ENCODE peak calls at places on chromosomes 7 and 10, in five cellular contexts. D, K, T, O and E are unnamed samples.

GRCh38 chr7:113086431-113086888 is at the start of gene GPR85:
- DNase-seq in D (peak), K (peak), T (no peak), O (peak), E (peak)

GRCh38 chr7:1510780-1511154 is 6.6 kb upstream of the INTS1 start:
- DNase-seq in D (no peak), K (no peak), T (no peak), O (no peak), E (no peak)

GRCh38 chr7:25894902-25895791 is 256.9 kb upstream of the NFE2L3 start:
- DNase-seq in D (no peak), K (peak), T (no peak), O (peak), E (peak)

GRCh38 chr10:12333382-12334185 is 15.8 kb upstream of the CAMK1D start:
- DNase-seq in D (peak), K (peak), T (peak), O (peak), E (peak)

GRCh38 chr7:78279035-78279434 is 480.5 kb downstream of the PHTF2 start:
- DNase-seq in D (peak), K (no peak), T (no peak), O (no peak), E (no peak)

GRCh38 chr10:43278216-43278615 is 11.4 kb upstream of the RASGEF1A start:
- DNase-seq in D (no peak), K (no peak), T (no peak), O (no peak), E (no peak)

GRCh38 chr10:27153855-27154198 is 357 bp downstream of the YME1L1 start:
- DNase-seq in D (peak), K (no peak), T (no peak), O (no peak), E (no peak)

GRCh38 chr10:77675347-77675746 is 37.7 kb upstream of the KCNMA1 start:
- DNase-seq in D (no peak), K (no peak), T (no peak), O (no peak), E (no peak)

GRCh38 chr7:34750209-34750608 is 92.2 kb downstream of the NPSR1 start:
- DNase-seq in D (no peak), K (no peak), T (no peak), O (no peak), E (no peak)

GRCh38 chr7:85554294-85554877 is 367.5 kb upstream of the SEMA3D start:
- DNase-seq in D (peak), K (no peak), T (no peak), O (peak), E (no peak)

GRCh38 chr10:112298581-112298980 is 15.4 kb downstream of the TECTB start:
- DNase-seq in D (no peak), K (no peak), T (no peak), O (no peak), E (no peak)

GRCh38 chr7:24052572-24053223 is 231.3 kb upstream of the NPY start:
- DNase-seq in D (peak), K (no peak), T (no peak), O (peak), E (no peak)

GRCh38 chr10:71921319-71922027 is 42.7 kb upstream of the CHST3 start:
- DNase-seq in D (no peak), K (peak), T (no peak), O (peak), E (peak)

GRCh38 chr7:22480523-22481075 is 19.4 kb downstream of the STEAP1B start:
- DNase-seq in D (no peak), K (no peak), T (no peak), O (no peak), E (no peak)

GRCh38 chr7:69599879-69600764 is 1.8 kb downstream of the AUTS2 start:
- DNase-seq in D (no peak), K (no peak), T (no peak), O (no peak), E (no peak)

GRCh38 chr10:123645615-123646014 is 20.5 kb upstream of the GPR26 start:
- DNase-seq in D (no peak), K (no peak), T (no peak), O (no peak), E (no peak)

GRCh38 chr10:131824371-131825149 is 76.2 kb upstream of the PPP2R2D start:
- DNase-seq in D (no peak), K (no peak), T (peak), O (no peak), E (peak)

GRCh38 chr7:14858866-14859265 is 43.7 kb downstream of the DGKB start:
- DNase-seq in D (no peak), K (no peak), T (no peak), O (no peak), E (no peak)

GRCh38 chr7:128148676-128149075 is 92.4 kb upstream of the LEP start:
- DNase-seq in D (no peak), K (no peak), T (no peak), O (peak), E (no peak)

GRCh38 chr10:44366936-44367630 is 17.8 kb downstream of the CXCL12 start:
- DNase-seq in D (no peak), K (no peak), T (peak), O (no peak), E (no peak)

GRCh38 chr7:119630570-119630969 is 642.4 kb upstream of the KCND2 start:
- DNase-seq in D (no peak), K (no peak), T (no peak), O (no peak), E (no peak)

GRCh38 chr10:116886772-116887171 is 37.5 kb downstream of the ENO4 start:
- DNase-seq in D (no peak), K (no peak), T (no peak), O (no peak), E (no peak)

GRCh38 chr10:75662715-75663114 is 231.3 kb downstream of the LRMDA start:
- DNase-seq in D (no peak), K (peak), T (no peak), O (no peak), E (peak)

GRCh38 chr10:48526371-48526821 is 78.5 kb downstream of the ARHGAP22 start:
- DNase-seq in D (no peak), K (no peak), T (no peak), O (no peak), E (no peak)